ENCODE peak calls at places on chromosome 21, in seven cellular contexts. D is sigmoid colon, E is stomach, R is SK-N-SH, Y is transverse colon, W is tibial nerve, A is A549. K is an unnamed sample.

GRCh38 chr21:18801468-18801867 is 397.9 kb upstream of the TMPRSS15 start:
- DNase-seq in W (no peak), E (peak; percentile 27), R (peak; percentile 1), A (no peak), Y (no peak), D (no peak), K (no peak)

GRCh38 chr21:42474043-42474831 is 21.8 kb downstream of the RSPH1 start:
- DNase-seq in W (no peak), Y (peak; percentile 94), A (peak; percentile 68), E (peak; percentile 90), D (no peak), R (peak; percentile 43), K (no peak)

GRCh38 chr21:32336711-32337110 is 38.1 kb downstream of the MRAP start:
- DNase-seq in R (no peak), D (no peak), A (no peak), W (no peak), Y (no peak), E (no peak), K (no peak)

GRCh38 chr21:28893687-28894086 is 99.0 kb downstream of the LTN1 start:
- DNase-seq in A (no peak), R (no peak), Y (no peak), E (no peak), W (no peak), D (no peak), K (no peak)

GRCh38 chr21:38298833-38299232 is 42.0 kb downstream of the KCNJ15 start:
- DNase-seq in R (no peak), E (no peak), W (no peak), A (no peak), D (no peak), Y (no peak), K (no peak)

GRCh38 chr21:33022489-33022827 is 3.3 kb upstream of the OLIG2 start:
- DNase-seq in W (no peak), R (peak; percentile 12), E (no peak), Y (no peak), A (no peak), D (no peak), K (no peak)

GRCh38 chr21:41777934-41778815 is 11.3 kb upstream of the RIPK4 start:
- DNase-seq in A (no peak), Y (peak; percentile 90), W (peak; percentile 81), R (peak; percentile 81), D (peak; percentile 94), E (peak; percentile 94), K (peak; percentile 83)

GRCh38 chr21:42038826-42039425 is 28.8 kb upstream of the ZBTB21 start:
- DNase-seq in Y (no peak), A (no peak), E (no peak), W (no peak), D (no peak), R (no peak), K (no peak)

GRCh38 chr21:17848228-17848627 is 29.1 kb upstream of the C21orf91 start:
- DNase-seq in W (no peak), R (no peak), A (no peak), D (peak; percentile 64), E (no peak), Y (peak; percentile 35), K (no peak)

GRCh38 chr21:33266784-33267135 is 593 bp downstream of the IL10RB start:
- DNase-seq in D (no peak), Y (peak; percentile 45), A (no peak), E (peak; percentile 28), W (no peak), R (peak; percentile 48), K (no peak)

GRCh38 chr21:35565204-35565611 is 495.1 kb downstream of the SETD4 start:
- DNase-seq in W (no peak), R (no peak), D (no peak), E (peak; percentile 40), A (no peak), Y (no peak), K (no peak)

GRCh38 chr21:35562876-35563275 is 497.4 kb downstream of the SETD4 start:
- DNase-seq in D (no peak), W (no peak), Y (no peak), A (no peak), R (no peak), E (no peak), K (no peak)

GRCh38 chr21:35566874-35567273 is 493.5 kb downstream of the SETD4 start:
- DNase-seq in Y (no peak), A (no peak), R (no peak), W (no peak), D (no peak), E (no peak), K (no peak)

GRCh38 chr21:35561076-35561475 is 499.2 kb downstream of the SETD4 start:
- DNase-seq in R (no peak), W (no peak), A (no peak), E (no peak), D (no peak), Y (no peak), K (no peak)

DNA sequence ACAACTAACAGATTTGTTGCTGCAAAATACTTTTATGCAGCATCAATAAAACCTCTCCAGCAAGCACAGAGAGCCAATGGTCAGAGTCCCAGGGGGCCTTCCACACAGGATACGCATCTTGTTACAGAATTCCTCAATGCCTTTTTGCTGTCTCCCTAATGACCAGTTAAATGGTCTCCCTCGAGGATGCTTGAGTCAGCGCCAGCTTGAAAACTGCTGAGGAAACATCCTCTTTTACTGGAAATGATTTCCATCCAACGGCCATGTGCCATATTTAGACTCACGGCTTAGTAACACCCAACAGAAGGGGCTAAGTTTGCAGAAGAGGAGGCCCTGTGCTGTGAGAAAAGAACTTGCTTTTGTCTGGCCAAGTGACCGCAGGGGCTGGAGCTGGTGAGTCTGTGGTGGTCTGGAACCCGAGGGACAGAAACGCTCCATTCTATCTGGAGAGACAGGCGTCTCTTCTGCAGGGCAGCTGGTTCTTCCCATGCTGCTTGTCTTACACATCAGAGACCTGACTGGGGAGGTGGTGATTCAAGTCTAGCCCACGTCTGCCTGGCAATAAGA is 496.4 kb downstream of the SETD4 start:
- DNase-seq in E (no peak), A (no peak), D (peak; percentile 74), Y (peak; percentile 11), W (peak; percentile 14), R (no peak), K (peak; percentile 37)
- TF ChIP-seq EP300 in E (no peak), A (no peak), D (no peak), Y (no peak), W (peak; percentile 80), R (peak; percentile 38), K (no peak)

GRCh38 chr21:14762309-14762708 is 216.2 kb upstream of the SAMSN1 start:
- DNase-seq in A (no peak), R (no peak), W (no peak), D (no peak), E (no peak), Y (no peak), K (no peak)
- H3K27ac ChIP-seq in A (no peak overlapping the region), R (no peak overlapping the region), W (peak overlapping the region; percentile 4), D (peak overlapping the region; percentile 44), E (no peak overlapping the region), Y (peak overlapping the region; percentile 68), K (no peak overlapping the region)

GRCh38 chr21:23968722-23969647 is 1638.3 kb downstream of the MRPL39 start:
- DNase-seq in A (no peak), E (peak; percentile 57), D (no peak), W (no peak), Y (peak; percentile 45), R (peak; percentile 47), K (no peak)
- H3K4me3 ChIP-seq in A (no peak overlapping the region), E (no peak overlapping the region), D (no peak overlapping the region), W (no peak overlapping the region), Y (no peak overlapping the region), R (no peak overlapping the region), K (no peak overlapping the region)

GRCh38 chr21:45050786-45051489 is 23.4 kb upstream of the ADARB1 start:
- DNase-seq in D (no peak), Y (no peak), E (no peak), A (no peak), W (no peak), R (no peak), K (no peak)

GRCh38 chr21:45048968-45049367 is 25.4 kb upstream of the ADARB1 start:
- DNase-seq in E (no peak), R (no peak), A (no peak), Y (no peak), D (no peak), W (no peak), K (no peak)

GRCh38 chr21:45051580-45052434 is 22.6 kb upstream of the ADARB1 start:
- DNase-seq in W (no peak), A (no peak), D (no peak), Y (no peak), R (no peak), E (no peak), K (no peak)

GRCh38 chr21:45049725-45050359 is 24.5 kb upstream of the ADARB1 start:
- DNase-seq in R (no peak), W (no peak), D (no peak), E (no peak), Y (no peak), A (no peak), K (no peak)

GRCh38 chr21:45050361-45050785 is 24.0 kb upstream of the ADARB1 start:
- DNase-seq in R (no peak), D (no peak), E (no peak), Y (no peak), A (no peak), W (no peak), K (no peak)
- TF ChIP-seq EP300 in R (no peak), D (peak; percentile 49), E (peak; percentile 100), Y (peak; percentile 88), A (no peak), W (peak; percentile 45), K (no peak)

GRCh38 chr21:43600642-43601397 is 58.5 kb downstream of the HSF2BP start:
- DNase-seq in E (no peak), R (peak; percentile 39), A (no peak), D (no peak), Y (no peak), W (no peak), K (no peak)
- H3K27ac ChIP-seq in E (no peak overlapping the region), R (peak overlapping the region; percentile 89), A (peak overlapping the region; percentile 83), D (no peak overlapping the region), Y (no peak overlapping the region), W (no peak overlapping the region), K (no peak overlapping the region)

GRCh38 chr21:46110499-46111192 is 12.7 kb downstream of the COL6A2 start:
- DNase-seq in E (peak; percentile 21), W (peak; percentile 27), Y (peak; percentile 26), R (peak; percentile 73), A (no peak), D (peak; percentile 95), K (peak; percentile 73)
- H3K4me3 ChIP-seq in E (no peak overlapping the region), W (no peak overlapping the region), Y (no peak overlapping the region), R (no peak overlapping the region), A (no peak overlapping the region), D (peak overlapping the region; percentile 13), K (no peak overlapping the region)

GRCh38 chr21:29987762-29988161 is 48.0 kb upstream of the GRIK1 start:
- DNase-seq in Y (no peak), R (no peak), D (no peak), E (no peak), A (no peak), W (no peak), K (no peak)
- TF ChIP-seq EP300 in Y (no peak), R (no peak), D (no peak), E (no peak), A (no peak), W (no peak), K (no peak)

GRCh38 chr21:26962516-26963305 is 4.2 kb downstream of the ADAMTS5 start:
- DNase-seq in E (no peak), D (no peak), W (no peak), A (no peak), Y (no peak), R (no peak), K (no peak)
- H3K27ac ChIP-seq in E (no peak overlapping the region), D (peak overlapping the region; percentile 70), W (no peak overlapping the region), A (no peak overlapping the region), Y (peak overlapping the region; percentile 72), R (no peak overlapping the region), K (peak overlapping the region; percentile 94)

GRCh38 chr21:26966978-26967913 is at the start of gene ADAMTS5:
- DNase-seq in W (no peak), Y (peak; percentile 15), R (peak; percentile 80), E (peak; percentile 25), A (no peak), D (peak; percentile 77), K (peak; percentile 69)
- H3K4me3 ChIP-seq in W (peak within 1 kb of the TSS; percentile 70), Y (peak within 1 kb of the TSS; percentile 36), R (peak within 1 kb of the TSS; percentile 87), E (peak within 1 kb of the TSS; percentile 68), A (no peak within 1 kb of the TSS), D (peak within 1 kb of the TSS; percentile 61), K (peak within 1 kb of the TSS; percentile 67)

K was measured in ovary.